ENCODE peak calls at places on chromosomes 6 and 20, in six cellular contexts. One of them, this sample, is unnamed. For H3K36me3, the result is how much of the 10 kb centered on the place peaks cover.

GRCh38 chr6:36357872-36358234 is 21.2 kb upstream of the BNIP5 start:
- DNase-seq in upper lobe of right lung: no peak
- DNase-seq in adrenal gland: no peak
- DNase-seq in CD4-positive, alpha-beta memory T cell: no peak
- DNase-seq in GM06990: no peak
- DNase-seq in heart left ventricle: no peak
- DNase-seq in this sample: no peak

GRCh38 chr6:3811191-3811590 is 38.0 kb upstream of the FAM50B start:
- DNase-seq in upper lobe of right lung: no peak
- DNase-seq in adrenal gland: no peak
- DNase-seq in CD4-positive, alpha-beta memory T cell: no peak
- DNase-seq in GM06990: no peak
- DNase-seq in heart left ventricle: no peak
- DNase-seq in this sample: no peak

GRCh38 chr20:23697947-23698346 is 9.1 kb upstream of the CST4 start:
- DNase-seq in upper lobe of right lung: no peak
- DNase-seq in adrenal gland: no peak
- DNase-seq in CD4-positive, alpha-beta memory T cell: no peak
- DNase-seq in GM06990: no peak
- DNase-seq in heart left ventricle: no peak
- DNase-seq in this sample: no peak

GRCh38 chr6:3244003-3244831 is 14.5 kb upstream of the PSMG4 start:
- DNase-seq in upper lobe of right lung: no peak
- DNase-seq in adrenal gland: no peak
- DNase-seq in CD4-positive, alpha-beta memory T cell: no peak
- DNase-seq in GM06990: no peak
- DNase-seq in heart left ventricle: no peak
- DNase-seq in this sample: no peak

GRCh38 chr6:155171109-155171746 is 92.6 kb upstream of the CLDN20 start:
- DNase-seq in upper lobe of right lung: no peak
- DNase-seq in adrenal gland: peak
- DNase-seq in CD4-positive, alpha-beta memory T cell: peak
- DNase-seq in GM06990: peak
- DNase-seq in heart left ventricle: no peak
- DNase-seq in this sample: no peak

GRCh38 chr6:130296854-130297253 is 69.0 kb upstream of the TMEM200A start:
- DNase-seq in upper lobe of right lung: no peak
- DNase-seq in adrenal gland: no peak
- DNase-seq in CD4-positive, alpha-beta memory T cell: no peak
- DNase-seq in GM06990: no peak
- DNase-seq in heart left ventricle: no peak
- DNase-seq in this sample: no peak

GRCh38 chr6:149128489-149129145 is 188.9 kb upstream of the TAB2 start:
- DNase-seq in upper lobe of right lung: no peak
- DNase-seq in adrenal gland: no peak
- DNase-seq in CD4-positive, alpha-beta memory T cell: peak
- DNase-seq in GM06990: no peak
- DNase-seq in heart left ventricle: no peak
- DNase-seq in this sample: no peak

GRCh38 chr20:57877131-57877784 is 167.4 kb upstream of the PMEPA1 start:
- DNase-seq in upper lobe of right lung: no peak
- DNase-seq in adrenal gland: no peak
- DNase-seq in CD4-positive, alpha-beta memory T cell: no peak
- DNase-seq in GM06990: no peak
- DNase-seq in heart left ventricle: no peak
- DNase-seq in this sample: no peak

GRCh38 chr6:74182992-74183391 is 487.0 kb downstream of the CD109 start:
- DNase-seq in upper lobe of right lung: peak
- DNase-seq in adrenal gland: no peak
- DNase-seq in CD4-positive, alpha-beta memory T cell: no peak
- DNase-seq in GM06990: no peak
- DNase-seq in heart left ventricle: peak
- DNase-seq in this sample: no peak

GRCh38 chr20:49276895-49277785 is 717 bp downstream of the ZNFX1 start:
- DNase-seq in upper lobe of right lung: peak
- DNase-seq in adrenal gland: peak
- DNase-seq in CD4-positive, alpha-beta memory T cell: no peak
- DNase-seq in GM06990: peak
- DNase-seq in heart left ventricle: peak
- DNase-seq in this sample: no peak

GRCh38 chr20:63466250-63466825 is 6.1 kb downstream of the KCNQ2 start:
- DNase-seq in upper lobe of right lung: no peak
- DNase-seq in adrenal gland: no peak
- DNase-seq in CD4-positive, alpha-beta memory T cell: no peak
- DNase-seq in GM06990: no peak
- DNase-seq in heart left ventricle: no peak
- DNase-seq in this sample: no peak

GRCh38 chr6:21680611-21681010 is 87.1 kb downstream of the SOX4 start:
- DNase-seq in upper lobe of right lung: no peak
- DNase-seq in adrenal gland: no peak
- DNase-seq in CD4-positive, alpha-beta memory T cell: no peak
- DNase-seq in GM06990: no peak
- DNase-seq in heart left ventricle: no peak
- DNase-seq in this sample: no peak

GRCh38 chr6:72554761-72555221 is 67.1 kb upstream of the KCNQ5 start:
- DNase-seq in upper lobe of right lung: no peak
- DNase-seq in adrenal gland: no peak
- DNase-seq in CD4-positive, alpha-beta memory T cell: no peak
- DNase-seq in GM06990: no peak
- DNase-seq in heart left ventricle: no peak
- DNase-seq in this sample: no peak

GRCh38 chr6:121405306-121405705 is 30.1 kb upstream of the GJA1 start:
- DNase-seq in upper lobe of right lung: no peak
- DNase-seq in adrenal gland: no peak
- DNase-seq in CD4-positive, alpha-beta memory T cell: no peak
- DNase-seq in GM06990: no peak
- DNase-seq in heart left ventricle: no peak
- DNase-seq in this sample: no peak

GRCh38 chr6:85451586-85452306 is 1.9 kb downstream of the NT5E start:
- DNase-seq in upper lobe of right lung: no peak
- DNase-seq in adrenal gland: no peak
- DNase-seq in CD4-positive, alpha-beta memory T cell: no peak
- DNase-seq in GM06990: no peak
- DNase-seq in heart left ventricle: no peak
- DNase-seq in this sample: no peak
- H3K4me3 ChIP-seq in upper lobe of right lung: peak
- H3K4me3 ChIP-seq in adrenal gland: no peak
- H3K4me3 ChIP-seq in CD4-positive, alpha-beta memory T cell: no peak
- H3K4me3 ChIP-seq in GM06990: peak
- H3K4me3 ChIP-seq in heart left ventricle: no peak
- H3K4me3 ChIP-seq in this sample: peak

DNA sequence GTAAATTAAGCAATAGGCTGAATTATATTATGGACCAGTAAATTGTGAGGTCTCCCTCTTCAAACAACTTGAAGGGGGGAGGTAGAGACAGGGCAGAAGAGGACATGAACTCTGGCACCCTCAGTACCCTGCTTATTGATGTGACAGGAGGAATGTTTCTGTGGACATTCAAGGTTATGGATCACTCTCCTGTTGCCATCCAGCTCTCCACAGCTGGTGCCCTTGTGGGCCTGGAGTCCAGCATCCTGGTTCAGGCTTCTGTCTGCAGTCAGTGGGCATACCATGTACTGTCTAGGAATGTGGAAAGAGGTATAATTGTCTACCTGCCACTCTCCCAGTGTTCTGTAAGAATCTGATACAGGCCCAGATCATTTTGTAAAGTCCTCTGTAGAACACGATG is 55.6 kb downstream of the FAM120B start:
- DNase-seq in upper lobe of right lung: no peak
- DNase-seq in adrenal gland: peak
- DNase-seq in CD4-positive, alpha-beta memory T cell: no peak
- DNase-seq in GM06990: no peak
- DNase-seq in heart left ventricle: no peak
- DNase-seq in this sample: no peak
- H3K36me3 ChIP-seq in upper lobe of right lung: half or more
- H3K36me3 ChIP-seq in adrenal gland: under half
- H3K36me3 ChIP-seq in CD4-positive, alpha-beta memory T cell: under half
- H3K36me3 ChIP-seq in GM06990: under half
- H3K36me3 ChIP-seq in heart left ventricle: under half
- H3K36me3 ChIP-seq in this sample: under half

DNA sequence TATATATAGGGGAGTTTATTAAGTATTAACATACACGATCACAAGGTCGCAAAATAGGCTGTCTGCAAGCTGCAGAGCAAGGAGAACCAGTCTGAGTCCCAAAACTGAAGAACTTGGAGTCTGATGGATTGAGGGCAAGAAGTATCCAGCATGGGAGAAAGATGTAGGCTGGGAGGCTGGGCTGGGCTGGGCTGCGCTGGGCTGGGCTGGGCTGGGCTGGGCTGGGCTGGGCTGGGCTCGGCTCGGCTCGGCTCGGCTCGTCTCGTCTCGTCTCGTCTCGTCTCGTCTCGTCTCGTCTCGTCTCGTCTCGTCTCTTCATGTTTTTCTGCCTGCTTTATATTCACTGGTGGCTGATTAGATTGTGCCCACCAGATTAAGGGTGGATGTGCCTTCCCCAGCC is 238.6 kb downstream of the GRM1 start:
- DNase-seq in upper lobe of right lung: no peak
- DNase-seq in adrenal gland: no peak
- DNase-seq in CD4-positive, alpha-beta memory T cell: no peak
- DNase-seq in GM06990: no peak
- DNase-seq in heart left ventricle: no peak
- DNase-seq in this sample: no peak
- H3K4me3 ChIP-seq in upper lobe of right lung: no peak
- H3K4me3 ChIP-seq in adrenal gland: no peak
- H3K4me3 ChIP-seq in CD4-positive, alpha-beta memory T cell: no peak
- H3K4me3 ChIP-seq in GM06990: no peak
- H3K4me3 ChIP-seq in heart left ventricle: no peak
- H3K4me3 ChIP-seq in this sample: no peak

GRCh38 chr6:192313-192664 is 100.0 kb upstream of the DUSP22 start:
- DNase-seq in upper lobe of right lung: peak
- DNase-seq in adrenal gland: no peak
- DNase-seq in CD4-positive, alpha-beta memory T cell: no peak
- DNase-seq in GM06990: no peak
- DNase-seq in heart left ventricle: no peak
- DNase-seq in this sample: no peak
- H3K36me3 ChIP-seq in upper lobe of right lung: under half
- H3K36me3 ChIP-seq in adrenal gland: under half
- H3K36me3 ChIP-seq in CD4-positive, alpha-beta memory T cell: under half
- H3K36me3 ChIP-seq in GM06990: under half
- H3K36me3 ChIP-seq in heart left ventricle: under half
- H3K36me3 ChIP-seq in this sample: under half

GRCh38 chr6:136445063-136445462 is 105.2 kb downstream of the MAP7 start:
- DNase-seq in upper lobe of right lung: no peak
- DNase-seq in adrenal gland: no peak
- DNase-seq in CD4-positive, alpha-beta memory T cell: no peak
- DNase-seq in GM06990: no peak
- DNase-seq in heart left ventricle: no peak
- DNase-seq in this sample: no peak

GRCh38 chr6:136437246-136437645 is 113.0 kb downstream of the MAP7 start:
- DNase-seq in upper lobe of right lung: no peak
- DNase-seq in adrenal gland: no peak
- DNase-seq in CD4-positive, alpha-beta memory T cell: no peak
- DNase-seq in GM06990: no peak
- DNase-seq in heart left ventricle: no peak
- DNase-seq in this sample: no peak

GRCh38 chr6:136439514-136440186 is 110.6 kb downstream of the MAP7 start:
- DNase-seq in upper lobe of right lung: no peak
- DNase-seq in adrenal gland: no peak
- DNase-seq in CD4-positive, alpha-beta memory T cell: no peak
- DNase-seq in GM06990: no peak
- DNase-seq in heart left ventricle: no peak
- DNase-seq in this sample: no peak

GRCh38 chr6:136438445-136438844 is 111.8 kb downstream of the MAP7 start:
- DNase-seq in upper lobe of right lung: no peak
- DNase-seq in adrenal gland: no peak
- DNase-seq in CD4-positive, alpha-beta memory T cell: no peak
- DNase-seq in GM06990: no peak
- DNase-seq in heart left ventricle: no peak
- DNase-seq in this sample: no peak

GRCh38 chr6:136440187-136440582 is 110.0 kb downstream of the MAP7 start:
- DNase-seq in upper lobe of right lung: no peak
- DNase-seq in adrenal gland: no peak
- DNase-seq in CD4-positive, alpha-beta memory T cell: no peak
- DNase-seq in GM06990: no peak
- DNase-seq in heart left ventricle: no peak
- DNase-seq in this sample: no peak
- H3K4me3 ChIP-seq in upper lobe of right lung: no peak
- H3K4me3 ChIP-seq in adrenal gland: no peak
- H3K4me3 ChIP-seq in CD4-positive, alpha-beta memory T cell: no peak
- H3K4me3 ChIP-seq in GM06990: no peak
- H3K4me3 ChIP-seq in heart left ventricle: no peak
- H3K4me3 ChIP-seq in this sample: no peak

DNA sequence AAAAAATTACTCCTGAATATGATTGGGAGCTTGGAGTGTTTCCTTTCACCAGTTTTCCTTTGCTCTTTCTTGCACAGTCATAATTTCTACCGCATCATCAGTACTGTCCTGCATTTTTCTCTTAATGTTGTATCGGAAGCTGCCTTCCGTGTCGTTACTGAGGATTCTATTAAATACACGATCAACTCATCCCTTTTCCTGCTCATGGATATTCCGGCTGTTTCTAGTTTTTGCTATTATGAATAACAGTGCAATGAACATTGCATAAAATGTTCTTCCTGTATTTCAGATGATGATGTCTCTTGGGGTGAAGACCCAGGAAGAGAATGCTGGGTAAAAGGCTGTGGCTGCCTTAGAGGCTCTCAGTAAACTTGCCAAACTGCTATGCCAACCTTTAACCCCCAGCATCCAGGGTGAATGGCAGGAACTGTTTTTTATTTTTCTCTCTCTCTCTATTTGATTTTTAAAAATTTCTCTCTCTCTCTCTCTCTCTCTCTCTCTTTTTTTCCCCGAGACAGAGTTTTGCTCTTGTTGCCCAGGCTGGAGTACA is 24.1 kb upstream of the EPB41L1 start:
- DNase-seq in upper lobe of right lung: no peak
- DNase-seq in adrenal gland: no peak
- DNase-seq in CD4-positive, alpha-beta memory T cell: no peak
- DNase-seq in GM06990: no peak
- DNase-seq in heart left ventricle: no peak
- DNase-seq in this sample: no peak
- H3K36me3 ChIP-seq in upper lobe of right lung: under half
- H3K36me3 ChIP-seq in adrenal gland: under half
- H3K36me3 ChIP-seq in CD4-positive, alpha-beta memory T cell: under half
- H3K36me3 ChIP-seq in GM06990: under half
- H3K36me3 ChIP-seq in heart left ventricle: under half
- H3K36me3 ChIP-seq in this sample: under half

GRCh38 chr20:50569864-50570836 is 60.0 kb downstream of the PTPN1 start:
- DNase-seq in upper lobe of right lung: no peak
- DNase-seq in adrenal gland: no peak
- DNase-seq in CD4-positive, alpha-beta memory T cell: peak
- DNase-seq in GM06990: peak
- DNase-seq in heart left ventricle: no peak
- DNase-seq in this sample: no peak
- H3K4me3 ChIP-seq in upper lobe of right lung: no peak
- H3K4me3 ChIP-seq in adrenal gland: no peak
- H3K4me3 ChIP-seq in CD4-positive, alpha-beta memory T cell: no peak
- H3K4me3 ChIP-seq in GM06990: no peak
- H3K4me3 ChIP-seq in heart left ventricle: no peak
- H3K4me3 ChIP-seq in this sample: no peak

GRCh38 chr6:43670623-43670986 is 17.0 kb downstream of the MRPS18A start:
- DNase-seq in upper lobe of right lung: no peak
- DNase-seq in adrenal gland: no peak
- DNase-seq in CD4-positive, alpha-beta memory T cell: no peak
- DNase-seq in GM06990: no peak
- DNase-seq in heart left ventricle: no peak
- DNase-seq in this sample: no peak
- H3K36me3 ChIP-seq in upper lobe of right lung: under half
- H3K36me3 ChIP-seq in adrenal gland: under half
- H3K36me3 ChIP-seq in CD4-positive, alpha-beta memory T cell: under half
- H3K36me3 ChIP-seq in GM06990: under half
- H3K36me3 ChIP-seq in heart left ventricle: under half
- H3K36me3 ChIP-seq in this sample: under half

This sample was measured in BE2C.